ENCODE peak calls at places on chromosomes 2 and 18, in nine cellular contexts. C, N, B, O, A, Y, R, M and W are unnamed samples.
A peak's percentile ranks its signal among the peaks of the same experiment; 100 is the strongest.

GRCh38 chr18:62324917-62325805 is at the start of gene TNFRSF11A:
- DNase-seq in A (no peak), O (peak; percentile 77), N (no peak), R (no peak), M (no peak), B (no peak), Y (peak; percentile 77), C (no peak), W (peak; percentile 61)

GRCh38 chr2:147364597-147364996 is 480.2 kb upstream of the ACVR2A start:
- DNase-seq in C (no peak), O (no peak), M (no peak), N (no peak), Y (no peak), B (no peak), A (no peak), R (no peak), W (no peak)

GRCh38 chr18:73942081-73942625 is 205.5 kb downstream of the FBXO15 start:
- DNase-seq in A (no peak), C (no peak), R (no peak), B (no peak), M (no peak), N (no peak), Y (no peak), O (no peak), W (no peak)

GRCh38 chr18:395481-396250 is 104.8 kb downstream of the COLEC12 start:
- DNase-seq in C (no peak), B (no peak), O (no peak), R (peak; percentile 89), A (no peak), M (no peak), N (no peak), Y (peak; percentile 33), W (no peak)

GRCh38 chr2:60337142-60337497 is 216.3 kb downstream of the BCL11A start:
- DNase-seq in C (no peak), B (no peak), R (no peak), A (no peak), N (no peak), M (no peak), O (peak; percentile 74), Y (no peak), W (no peak)

GRCh38 chr18:74496508-74497307 is 545 bp downstream of the CNDP2 start:
- DNase-seq in R (peak; percentile 43), Y (peak; percentile 69), A (peak; percentile 54), C (no peak), N (no peak), O (peak; percentile 58), M (no peak), B (peak; percentile 53), W (no peak)

GRCh38 chr18:55152801-55153200 is 193.5 kb upstream of the CCDC68 start:
- DNase-seq in R (peak; percentile 57), O (no peak), M (no peak), Y (no peak), N (no peak), A (no peak), B (no peak), C (no peak), W (no peak)

GRCh38 chr18:49814147-49814499 is 790 bp upstream of the ACAA2 start:
- DNase-seq in R (peak; percentile 47), O (peak; percentile 71), N (no peak), B (peak; percentile 50), A (peak; percentile 61), M (no peak), Y (no peak), C (no peak), W (no peak)

GRCh38 chr2:63555931-63556330 is 32.3 kb downstream of the WDPCP start:
- DNase-seq in M (no peak), N (peak; percentile 22), O (no peak), R (no peak), B (no peak), C (no peak), A (no peak), Y (no peak), W (no peak)

GRCh38 chr18:44599409-44599808 is 81.3 kb upstream of the SETBP1 start:
- DNase-seq in A (peak; percentile 50), M (no peak), B (no peak), R (no peak), N (no peak), Y (no peak), C (no peak), O (no peak), W (no peak)
- TF ChIP-seq CTCF in A (no peak), M (no peak), B (no peak), R (no peak), N (no peak), Y (no peak), C (no peak), O (no peak), W (no peak)

GRCh38 chr18:26460449-26461091 is 87.8 kb downstream of the KCTD1 start:
- DNase-seq in C (no peak), O (no peak), A (no peak), B (no peak), R (no peak), N (no peak), Y (peak; percentile 37), M (no peak), W (no peak)
- TF ChIP-seq CTCF in C (no peak), O (no peak), A (no peak), B (no peak), R (no peak), N (no peak), Y (no peak), M (no peak), W (no peak)

GRCh38 chr2:158115202-158115783 is 13.6 kb downstream of the UPP2 start:
- DNase-seq in R (no peak), C (no peak), O (no peak), Y (no peak), A (no peak), M (no peak), N (no peak), B (no peak), W (no peak)

GRCh38 chr2:158112971-158113370 is 11.3 kb downstream of the UPP2 start:
- DNase-seq in B (no peak), A (no peak), Y (no peak), O (no peak), R (no peak), C (no peak), N (no peak), M (no peak), W (no peak)

GRCh38 chr2:158113896-158114295 is 12.2 kb downstream of the UPP2 start:
- DNase-seq in Y (no peak), O (no peak), N (no peak), B (no peak), C (no peak), M (no peak), A (no peak), R (no peak), W (no peak)
- TF ChIP-seq CTCF in Y (no peak), O (no peak), N (no peak), B (no peak), C (no peak), M (no peak), A (no peak), R (no peak), W (no peak)

GRCh38 chr2:149662556-149662955 is 75.0 kb upstream of the MMADHC start:
- DNase-seq in A (no peak), R (no peak), O (no peak), Y (no peak), B (no peak), M (no peak), C (no peak), N (no peak), W (no peak)
- TF ChIP-seq CTCF in A (no peak), R (no peak), O (no peak), Y (no peak), B (no peak), M (no peak), C (no peak), N (no peak), W (no peak)

GRCh38 chr2:27655155-27655951 is 8.1 kb downstream of the SUPT7L start:
- DNase-seq in B (no peak), M (no peak), N (no peak), O (no peak), R (peak; percentile 36), A (no peak), Y (no peak), C (no peak), W (no peak)
- TF ChIP-seq CTCF in B (no peak), M (no peak), N (no peak), O (no peak), R (no peak), A (no peak), Y (no peak), C (no peak), W (no peak)

DNA sequence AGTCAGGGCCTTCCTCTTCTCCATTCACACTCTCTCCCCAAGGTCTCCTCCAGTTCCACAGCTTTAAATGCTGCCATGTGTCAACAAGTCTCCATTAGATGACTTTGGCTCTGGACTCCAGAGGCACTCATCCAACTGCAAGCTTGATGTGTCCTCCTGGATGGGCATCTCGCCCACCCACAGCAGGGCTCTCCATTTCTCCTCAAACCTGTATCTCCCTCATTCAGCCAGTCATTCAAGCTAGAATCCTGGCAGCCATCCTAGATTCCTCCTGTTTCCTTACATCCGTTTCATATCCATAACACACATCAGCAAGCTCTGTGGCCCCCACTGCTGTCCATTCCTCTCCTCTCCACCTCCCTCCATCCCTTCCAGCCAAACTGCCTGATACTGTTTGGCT is 88.4 kb upstream of the AFF3 start:
- DNase-seq in N (peak; percentile 94), M (no peak), Y (no peak), R (no peak), B (no peak), A (no peak), O (no peak), C (no peak), W (no peak)
- TF ChIP-seq CTCF in N (no peak), M (no peak), Y (no peak), R (no peak), B (no peak), A (no peak), O (no peak), C (no peak), W (no peak)